ENCODE peak calls at places on chromosomes 7 and 10, in six cellular contexts. One of them, this sample, is unnamed.

GRCh38 chr10:21995557-21995956 is 8.0 kb downstream of the DNAJC1 start:
- DNase-seq in astrocyte: no peak
- DNase-seq in GM23338: no peak
- DNase-seq in cardiac muscle cell: peak; percentile 66
- DNase-seq in nephron progenitor cell: no peak
- DNase-seq in kidney epithelial cell: no peak
- DNase-seq in this sample: no peak

GRCh38 chr7:452230-452751 is 67.4 kb downstream of the PDGFA start:
- DNase-seq in astrocyte: peak; percentile 54
- DNase-seq in GM23338: peak; percentile 71
- DNase-seq in cardiac muscle cell: peak; percentile 90
- DNase-seq in nephron progenitor cell: peak; percentile 63
- DNase-seq in kidney epithelial cell: no peak
- DNase-seq in this sample: no peak

GRCh38 chr7:41051525-41051924 is 651.4 kb downstream of the INHBA start:
- DNase-seq in astrocyte: peak; percentile 34
- DNase-seq in GM23338: no peak
- DNase-seq in cardiac muscle cell: no peak
- DNase-seq in nephron progenitor cell: no peak
- DNase-seq in kidney epithelial cell: no peak
- DNase-seq in this sample: no peak

GRCh38 chr10:3542185-3542611 is 242.8 kb downstream of the KLF6 start:
- DNase-seq in astrocyte: peak; percentile 93
- DNase-seq in GM23338: no peak
- DNase-seq in cardiac muscle cell: peak; percentile 59
- DNase-seq in nephron progenitor cell: no peak
- DNase-seq in kidney epithelial cell: no peak
- DNase-seq in this sample: peak; percentile 60

GRCh38 chr10:10551595-10551994 is 466.1 kb upstream of the CELF2 start:
- DNase-seq in astrocyte: no peak
- DNase-seq in GM23338: no peak
- DNase-seq in cardiac muscle cell: no peak
- DNase-seq in nephron progenitor cell: no peak
- DNase-seq in kidney epithelial cell: no peak
- DNase-seq in this sample: no peak

GRCh38 chr7:24197852-24198251 is 86.1 kb upstream of the NPY start:
- DNase-seq in astrocyte: peak; percentile 70
- DNase-seq in GM23338: no peak
- DNase-seq in cardiac muscle cell: no peak
- DNase-seq in nephron progenitor cell: no peak
- DNase-seq in kidney epithelial cell: peak; percentile 19
- DNase-seq in this sample: peak; percentile 19

GRCh38 chr10:109898666-109899577 is 24.4 kb downstream of the XPNPEP1 start:
- DNase-seq in astrocyte: peak; percentile 30
- DNase-seq in GM23338: no peak
- DNase-seq in cardiac muscle cell: no peak
- DNase-seq in nephron progenitor cell: no peak
- DNase-seq in kidney epithelial cell: no peak
- DNase-seq in this sample: no peak

GRCh38 chr7:139647085-139647484 is 123.6 kb downstream of the CLEC2L start:
- DNase-seq in astrocyte: peak; percentile 39
- DNase-seq in GM23338: no peak
- DNase-seq in cardiac muscle cell: peak; percentile 55
- DNase-seq in nephron progenitor cell: no peak
- DNase-seq in kidney epithelial cell: no peak
- DNase-seq in this sample: no peak

GRCh38 chr10:74825033-74825370 is 1.4 kb upstream of the KAT6B start:
- DNase-seq in astrocyte: no peak
- DNase-seq in GM23338: peak; percentile 57
- DNase-seq in cardiac muscle cell: no peak
- DNase-seq in nephron progenitor cell: no peak
- DNase-seq in kidney epithelial cell: no peak
- DNase-seq in this sample: no peak
- TF ChIP-seq CTCF in astrocyte: no peak
- TF ChIP-seq CTCF in GM23338: no peak
- TF ChIP-seq CTCF in cardiac muscle cell: no peak
- TF ChIP-seq CTCF in nephron progenitor cell: no peak
- TF ChIP-seq CTCF in kidney epithelial cell: no peak
- TF ChIP-seq CTCF in this sample: peak; percentile 2

GRCh38 chr7:92528188-92528957 is at the start of the genes PEX1 and RBM48:
- DNase-seq in astrocyte: peak; percentile 98
- DNase-seq in GM23338: peak; percentile 99
- DNase-seq in cardiac muscle cell: peak; percentile 100
- DNase-seq in nephron progenitor cell: peak; percentile 92
- DNase-seq in kidney epithelial cell: peak; percentile 98
- DNase-seq in this sample: peak; percentile 94

GRCh38 chr7:92528958-92529264 is 316 bp downstream of the RBM48 start:
- DNase-seq in astrocyte: no peak
- DNase-seq in GM23338: no peak
- DNase-seq in cardiac muscle cell: no peak
- DNase-seq in nephron progenitor cell: no peak
- DNase-seq in kidney epithelial cell: no peak
- DNase-seq in this sample: no peak

GRCh38 chr7:92523110-92523509 is 5.2 kb downstream of the PEX1 start:
- DNase-seq in astrocyte: no peak
- DNase-seq in GM23338: no peak
- DNase-seq in cardiac muscle cell: no peak
- DNase-seq in nephron progenitor cell: no peak
- DNase-seq in kidney epithelial cell: no peak
- DNase-seq in this sample: no peak

DNA sequence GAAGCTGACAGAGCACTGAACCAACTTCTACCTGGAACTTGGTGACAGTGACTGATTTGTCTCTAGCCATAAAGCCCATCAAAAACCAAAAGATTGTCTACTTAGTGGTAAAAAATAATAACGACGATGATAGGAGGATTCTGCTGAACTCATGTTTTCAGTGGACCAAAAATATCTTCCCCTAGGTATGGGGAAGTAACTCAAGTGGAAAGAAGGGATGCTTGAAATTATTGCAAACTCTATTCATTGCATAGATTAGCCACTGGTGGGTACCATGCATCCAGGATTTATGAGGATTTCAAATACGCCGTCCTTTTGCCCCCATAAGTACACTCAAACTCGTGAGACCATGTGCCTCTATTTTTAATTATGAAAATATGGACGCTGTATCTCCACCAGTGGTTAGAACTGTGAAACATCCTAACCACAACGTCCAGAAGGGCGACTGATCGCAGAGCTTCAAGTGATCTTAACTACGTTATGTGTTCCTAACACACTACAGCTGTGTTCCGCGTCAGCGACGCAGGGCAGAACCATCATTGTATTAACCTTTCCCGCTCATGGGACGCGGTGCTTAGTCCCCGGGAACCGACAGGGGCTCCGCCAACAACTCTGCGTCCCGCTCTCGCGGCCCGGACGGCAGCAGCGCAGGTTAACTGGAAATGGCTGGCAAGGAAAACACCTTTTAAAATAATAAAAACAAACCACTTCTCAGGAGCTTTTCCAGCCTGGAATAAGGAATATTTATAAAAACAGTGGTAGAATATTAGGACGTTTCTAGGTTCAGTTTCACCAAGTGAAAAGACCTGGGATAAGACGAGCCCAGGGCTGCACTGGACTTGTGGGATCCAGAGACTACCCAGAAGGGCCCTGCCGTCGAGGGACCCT is 776 bp downstream of the PEX1 start:
- DNase-seq in astrocyte: peak; percentile 36
- DNase-seq in GM23338: peak; percentile 81
- DNase-seq in cardiac muscle cell: peak; percentile 54
- DNase-seq in nephron progenitor cell: peak; percentile 60
- DNase-seq in kidney epithelial cell: no peak
- DNase-seq in this sample: no peak
- TF ChIP-seq CTCF in astrocyte: no peak
- TF ChIP-seq CTCF in GM23338: peak; percentile 12
- TF ChIP-seq CTCF in cardiac muscle cell: no peak
- TF ChIP-seq CTCF in nephron progenitor cell: no peak
- TF ChIP-seq CTCF in kidney epithelial cell: peak; percentile 3
- TF ChIP-seq CTCF in this sample: no peak

DNA sequence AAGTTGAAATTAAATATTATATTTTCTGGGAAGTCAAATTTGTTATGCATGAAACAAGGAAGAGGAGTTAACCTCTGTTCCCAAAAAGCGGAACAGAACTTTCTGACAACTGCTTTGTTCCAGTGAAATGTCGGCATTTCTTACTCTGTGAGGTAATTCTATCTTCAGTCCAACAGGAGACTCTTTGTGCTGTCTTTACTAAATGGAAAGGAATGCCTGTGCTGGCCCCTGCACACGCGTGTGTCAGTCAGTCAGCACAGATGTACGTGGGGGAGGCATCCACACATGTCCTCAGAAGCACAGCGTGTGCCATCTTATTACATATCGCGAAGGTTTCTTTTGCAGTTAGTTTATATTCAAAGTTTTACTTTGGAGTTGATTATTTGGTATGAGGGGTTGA is 37.5 kb downstream of the NET1 start:
- DNase-seq in astrocyte: peak; percentile 83
- DNase-seq in GM23338: peak; percentile 50
- DNase-seq in cardiac muscle cell: peak; percentile 90
- DNase-seq in nephron progenitor cell: no peak
- DNase-seq in kidney epithelial cell: no peak
- DNase-seq in this sample: no peak
- TF ChIP-seq CTCF in astrocyte: no peak
- TF ChIP-seq CTCF in GM23338: no peak
- TF ChIP-seq CTCF in cardiac muscle cell: peak; percentile 32
- TF ChIP-seq CTCF in nephron progenitor cell: no peak
- TF ChIP-seq CTCF in kidney epithelial cell: peak; percentile 29
- TF ChIP-seq CTCF in this sample: no peak

GRCh38 chr7:47852330-47853245 is 95.7 kb downstream of the PKD1L1 start:
- DNase-seq in astrocyte: no peak
- DNase-seq in GM23338: peak; percentile 64
- DNase-seq in cardiac muscle cell: no peak
- DNase-seq in nephron progenitor cell: peak; percentile 13
- DNase-seq in kidney epithelial cell: no peak
- DNase-seq in this sample: no peak
- TF ChIP-seq CTCF in astrocyte: no peak
- TF ChIP-seq CTCF in GM23338: peak; percentile 59
- TF ChIP-seq CTCF in cardiac muscle cell: peak; percentile 28
- TF ChIP-seq CTCF in nephron progenitor cell: no peak
- TF ChIP-seq CTCF in kidney epithelial cell: peak; percentile 47
- TF ChIP-seq CTCF in this sample: peak; percentile 20

DNA sequence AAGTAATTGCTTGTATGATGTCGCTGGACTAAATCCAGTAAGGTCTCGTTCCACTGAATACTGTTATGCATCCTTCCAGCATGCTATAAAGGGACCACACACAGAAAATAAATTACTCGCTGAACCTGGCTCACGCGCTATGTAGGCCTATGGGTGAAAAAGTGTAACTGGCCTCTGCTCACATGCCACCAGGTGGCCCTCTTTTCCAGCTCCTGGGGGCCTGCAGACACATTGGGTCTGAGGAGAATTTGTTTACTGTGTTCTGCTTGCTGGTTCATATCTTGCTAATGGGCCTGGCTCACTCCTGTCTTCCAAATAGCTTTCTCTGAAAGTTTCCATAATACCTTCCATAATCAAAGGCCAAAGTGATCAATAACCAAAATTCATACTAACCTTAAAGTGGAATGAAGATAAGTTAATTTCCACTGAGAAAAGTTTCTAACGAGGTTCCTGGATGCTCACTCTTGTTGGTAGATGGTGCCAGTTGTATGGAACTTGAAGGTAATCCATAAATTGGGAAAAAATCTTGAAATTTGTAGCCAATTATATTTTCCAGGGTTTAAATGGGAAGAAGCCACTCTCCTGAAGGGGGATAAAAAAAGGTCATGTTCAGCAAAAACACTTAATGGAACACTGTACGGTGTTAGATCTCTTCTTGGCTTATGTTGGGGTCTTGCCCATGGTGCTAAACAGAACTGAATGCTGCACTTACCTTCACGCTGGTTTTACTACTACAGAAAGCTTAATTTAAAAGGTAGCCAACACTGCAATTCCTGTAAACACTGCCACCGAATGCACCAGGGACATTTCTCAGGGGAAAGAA is 27.0 kb upstream of the ZPBP start:
- DNase-seq in astrocyte: no peak
- DNase-seq in GM23338: peak; percentile 75
- DNase-seq in cardiac muscle cell: no peak
- DNase-seq in nephron progenitor cell: peak; percentile 14
- DNase-seq in kidney epithelial cell: no peak
- DNase-seq in this sample: no peak
- TF ChIP-seq CTCF in astrocyte: no peak
- TF ChIP-seq CTCF in GM23338: peak; percentile 69
- TF ChIP-seq CTCF in cardiac muscle cell: no peak
- TF ChIP-seq CTCF in nephron progenitor cell: peak; percentile 57
- TF ChIP-seq CTCF in kidney epithelial cell: peak; percentile 29
- TF ChIP-seq CTCF in this sample: no peak

DNA sequence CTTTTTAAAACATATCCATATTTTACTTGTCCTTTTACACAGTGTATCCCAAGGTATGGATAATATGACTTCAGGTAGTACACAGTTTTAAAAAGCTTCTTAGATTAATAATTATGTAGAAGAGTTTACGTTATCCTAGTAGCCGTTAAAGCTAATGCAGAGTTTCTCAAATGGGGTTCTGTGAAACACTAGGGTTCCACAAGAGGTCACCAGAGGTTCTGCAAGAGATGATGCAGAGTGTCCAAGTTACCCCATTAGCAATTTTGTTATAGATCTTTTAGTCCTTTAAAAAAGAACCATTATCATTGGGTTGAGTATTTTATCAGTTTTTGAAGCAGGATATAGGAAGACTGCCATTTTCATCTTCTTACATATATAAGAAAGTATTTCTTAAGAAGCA is 298.9 kb upstream of the HPS1 start:
- DNase-seq in astrocyte: no peak
- DNase-seq in GM23338: peak; percentile 20
- DNase-seq in cardiac muscle cell: no peak
- DNase-seq in nephron progenitor cell: no peak
- DNase-seq in kidney epithelial cell: no peak
- DNase-seq in this sample: no peak
- TF ChIP-seq CTCF in astrocyte: no peak
- TF ChIP-seq CTCF in GM23338: peak; percentile 47
- TF ChIP-seq CTCF in cardiac muscle cell: no peak
- TF ChIP-seq CTCF in nephron progenitor cell: no peak
- TF ChIP-seq CTCF in kidney epithelial cell: no peak
- TF ChIP-seq CTCF in this sample: no peak

DNA sequence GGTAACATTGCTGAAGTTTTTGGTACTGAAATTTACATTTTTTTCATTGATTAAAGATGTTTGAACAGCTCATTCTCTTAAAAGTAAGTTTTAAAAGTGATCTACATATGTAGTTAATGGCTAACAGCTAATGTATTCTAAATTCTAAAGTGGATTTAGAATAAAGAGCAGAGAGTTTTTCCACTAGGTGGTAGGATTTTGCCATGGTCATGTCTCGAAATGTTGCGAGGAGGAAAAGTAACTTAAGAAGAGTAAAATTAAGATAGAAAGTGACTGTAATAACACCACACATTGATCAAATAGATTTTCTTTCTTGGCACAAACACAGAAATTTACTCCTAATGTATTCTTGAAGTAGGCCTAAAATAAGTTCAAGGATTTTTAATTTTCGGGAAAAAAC is 19.8 kb downstream of the LSMEM1 start:
- DNase-seq in astrocyte: no peak
- DNase-seq in GM23338: no peak
- DNase-seq in cardiac muscle cell: no peak
- DNase-seq in nephron progenitor cell: no peak
- DNase-seq in kidney epithelial cell: no peak
- DNase-seq in this sample: no peak
- TF ChIP-seq CTCF in astrocyte: peak; percentile 3
- TF ChIP-seq CTCF in GM23338: peak; percentile 38
- TF ChIP-seq CTCF in cardiac muscle cell: peak; percentile 8
- TF ChIP-seq CTCF in nephron progenitor cell: no peak
- TF ChIP-seq CTCF in kidney epithelial cell: no peak
- TF ChIP-seq CTCF in this sample: no peak